ENCODE peak calls at places on chromosome 14, in eight cellular contexts. D is bronchial epithelial cell, K is PC-3, L is spleen, F is lower lobe of right lung, S is uterus, R is Panc1, C is HFFc6. N is an unnamed sample.

GRCh38 chr14:63460594-63461132 is 82.5 kb downstream of the PPP2R5E start:
- DNase-seq in D (no peak), K (no peak), L (no peak), F (no peak), S (no peak), R (no peak), C (no peak), N (no peak)

GRCh38 chr14:105935384-105935783 is 409.0 kb downstream of the TMEM121 start:
- DNase-seq in D (no peak), K (no peak), L (no peak), F (no peak), S (no peak), R (no peak), C (no peak), N (no peak)

GRCh38 chr14:59829941-59830734 is 40.4 kb downstream of the RTN1 start:
- DNase-seq in D (peak; percentile 12), K (peak; percentile 44), L (no peak), F (no peak), S (no peak), R (no peak), C (no peak), N (no peak)

GRCh38 chr14:76117789-76118188 is 33.9 kb upstream of the GPATCH2L start:
- DNase-seq in D (no peak), K (no peak), L (no peak), F (no peak), S (no peak), R (no peak), C (no peak), N (no peak)

GRCh38 chr14:102590667-102591099 is 1.8 kb upstream of the RCOR1 start:
- DNase-seq in D (peak; percentile 59), K (peak; percentile 73), L (peak; percentile 86), F (peak; percentile 55), S (peak; percentile 48), R (no peak), C (no peak), N (no peak)

GRCh38 chr14:29814153-29815057 is 113.2 kb downstream of the PRKD1 start:
- DNase-seq in D (no peak), K (no peak), L (no peak), F (no peak), S (no peak), R (no peak), C (no peak), N (no peak)

GRCh38 chr14:24042733-24043132 is 9.1 kb upstream of the CARMIL3 start:
- DNase-seq in D (no peak), K (no peak), L (no peak), F (no peak), S (no peak), R (no peak), C (no peak), N (no peak)

GRCh38 chr14:85415015-85415712 is 114.8 kb upstream of the FLRT2 start:
- DNase-seq in D (peak; percentile 100), K (peak; percentile 88), L (no peak), F (no peak), S (peak; percentile 53), R (peak; percentile 80), C (peak; percentile 94), N (no peak)

GRCh38 chr14:67630938-67631337 is 11.2 kb downstream of the ARG2 start:
- DNase-seq in D (no peak), K (no peak), L (no peak), F (no peak), S (no peak), R (no peak), C (no peak), N (no peak)

GRCh38 chr14:49637534-49638078 is 2.6 kb upstream of the DNAAF2 start:
- DNase-seq in D (peak; percentile 35), K (no peak), L (no peak), F (no peak), S (no peak), R (no peak), C (no peak), N (no peak)

GRCh38 chr14:49634547-49635334 is at the start of gene DNAAF2:
- DNase-seq in D (peak; percentile 60), K (peak; percentile 74), L (peak; percentile 96), F (peak; percentile 79), S (peak; percentile 51), R (no peak), C (peak; percentile 73), N (peak; percentile 48)

GRCh38 chr14:49636866-49637265 is 1.8 kb upstream of the DNAAF2 start:
- DNase-seq in D (no peak), K (no peak), L (no peak), F (no peak), S (no peak), R (no peak), C (no peak), N (no peak)

DNA sequence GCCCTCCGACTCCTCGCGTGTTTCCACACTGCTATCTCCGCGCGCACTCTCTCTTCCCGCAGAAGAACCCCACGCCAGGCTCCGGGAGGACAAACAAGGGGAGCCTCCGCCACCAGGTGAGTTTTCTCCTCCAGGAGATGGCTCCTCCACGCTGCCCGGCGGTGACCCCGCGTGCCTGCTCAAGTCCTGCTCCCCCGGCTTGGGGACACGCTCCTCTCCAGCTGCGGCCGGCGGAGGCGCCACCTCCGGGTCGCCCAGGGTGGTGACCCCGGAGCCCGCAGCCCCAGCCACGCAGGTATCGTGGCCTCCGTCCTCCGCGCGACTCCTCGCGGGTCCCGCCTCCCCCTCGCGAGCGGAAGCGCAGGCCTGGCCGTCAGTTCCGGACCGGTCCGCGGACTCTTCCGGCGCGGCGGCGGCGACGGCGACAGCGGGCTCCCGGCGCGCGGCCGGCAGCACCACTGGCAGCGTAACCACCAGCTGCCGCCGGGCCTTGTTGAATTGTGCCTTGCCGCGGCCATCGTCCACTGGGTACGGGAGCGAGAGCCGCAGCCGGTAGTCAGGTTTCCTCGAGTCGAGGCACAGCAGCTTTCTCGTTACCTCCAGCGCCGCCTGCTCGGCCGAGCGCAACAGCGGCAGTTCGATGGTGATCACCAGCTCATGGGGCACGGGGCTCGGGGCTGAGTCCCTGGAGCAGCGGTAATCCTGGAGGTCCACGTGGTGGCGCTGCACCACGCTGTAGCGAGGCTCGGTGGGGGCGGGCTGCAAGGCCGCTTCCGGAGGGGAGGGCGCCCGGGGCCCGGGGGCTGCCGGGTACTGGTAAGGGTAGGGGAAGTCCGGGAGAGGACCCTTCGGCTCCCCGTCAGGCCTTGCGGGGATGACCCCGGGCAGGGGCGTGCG is 1.1 kb downstream of the DNAAF2 start:
- DNase-seq in D (peak; percentile 82), K (peak; percentile 97), L (peak; percentile 99), F (peak; percentile 96), S (peak; percentile 90), R (peak; percentile 61), C (peak; percentile 88), N (peak; percentile 69)
- TF ChIP-seq CTCF in D (peak; percentile 88), K (peak; percentile 94), L (peak; percentile 93), F (peak; percentile 85), S (peak; percentile 85), R (peak; percentile 89), C (peak; percentile 90), N (peak; percentile 65)

GRCh38 chr14:77800814-77801213 is 905 bp downstream of the ADCK1 start:
- DNase-seq in D (no peak), K (no peak), L (no peak), F (no peak), S (no peak), R (no peak), C (no peak), N (no peak)

GRCh38 chr14:77805703-77806102 is 5.8 kb downstream of the ADCK1 start:
- DNase-seq in D (no peak), K (no peak), L (no peak), F (no peak), S (no peak), R (no peak), C (no peak), N (no peak)

GRCh38 chr14:77804592-77804991 is 4.7 kb downstream of the ADCK1 start:
- DNase-seq in D (peak; percentile 35), K (peak; percentile 82), L (no peak), F (no peak), S (no peak), R (no peak), C (no peak), N (no peak)

GRCh38 chr14:77794357-77794756 is 5.6 kb upstream of the ADCK1 start:
- DNase-seq in D (no peak), K (no peak), L (no peak), F (no peak), S (no peak), R (no peak), C (no peak), N (no peak)

GRCh38 chr14:77799863-77800730 is at the start of gene ADCK1:
- DNase-seq in D (peak; percentile 50), K (peak; percentile 79), L (peak; percentile 97), F (peak; percentile 95), S (peak; percentile 80), R (no peak), C (peak; percentile 61), N (peak; percentile 83)
- TF ChIP-seq CTCF in D (peak; percentile 66), K (peak; percentile 41), L (peak; percentile 47), F (peak; percentile 45), S (no peak), R (no peak), C (peak; percentile 68), N (no peak)

DNA sequence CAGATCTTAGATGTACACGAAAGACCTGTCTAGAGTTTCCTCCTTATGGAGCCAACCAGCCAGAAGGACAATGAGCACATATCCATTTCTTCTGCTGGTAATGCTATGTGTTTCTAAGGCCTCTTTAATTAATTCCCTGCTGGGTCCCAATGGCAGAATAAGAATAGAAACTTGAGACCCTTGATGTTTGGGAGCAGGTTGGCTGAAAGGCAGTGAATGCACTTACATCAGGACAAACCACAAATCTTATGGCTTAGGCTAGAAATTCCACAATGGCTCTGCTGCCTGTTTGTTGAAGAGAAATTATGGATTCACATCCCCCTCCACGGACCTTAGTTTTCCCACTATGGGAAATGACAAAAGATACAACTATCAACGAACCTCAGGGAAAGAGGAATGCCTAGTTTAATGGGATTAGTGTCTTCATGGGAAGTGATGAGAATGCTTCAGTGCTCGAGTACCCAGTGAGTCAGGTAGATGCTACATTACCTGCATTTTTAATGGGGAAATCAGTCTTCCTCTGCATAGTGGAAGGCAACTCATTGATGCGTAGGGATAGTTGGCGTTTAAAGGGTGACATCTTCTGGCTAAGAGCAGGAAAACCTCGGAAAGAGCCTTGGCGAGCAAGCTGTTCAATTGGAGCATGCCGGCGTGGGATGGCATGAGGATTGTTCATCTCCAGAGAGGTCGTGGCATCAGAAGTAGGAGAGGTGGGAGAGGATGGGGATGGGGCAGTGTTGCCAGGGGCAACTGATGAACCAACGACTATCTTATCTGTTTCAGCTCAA is 46.5 kb downstream of the PAPLN start:
- DNase-seq in D (peak; percentile 31), K (peak; percentile 75), L (no peak), F (no peak), S (no peak), R (no peak), C (peak; percentile 10), N (no peak)
- TF ChIP-seq CTCF in D (peak; percentile 36), K (peak; percentile 86), L (no peak), F (no peak), S (no peak), R (peak; percentile 2), C (peak; percentile 27), N (no peak)

DNA sequence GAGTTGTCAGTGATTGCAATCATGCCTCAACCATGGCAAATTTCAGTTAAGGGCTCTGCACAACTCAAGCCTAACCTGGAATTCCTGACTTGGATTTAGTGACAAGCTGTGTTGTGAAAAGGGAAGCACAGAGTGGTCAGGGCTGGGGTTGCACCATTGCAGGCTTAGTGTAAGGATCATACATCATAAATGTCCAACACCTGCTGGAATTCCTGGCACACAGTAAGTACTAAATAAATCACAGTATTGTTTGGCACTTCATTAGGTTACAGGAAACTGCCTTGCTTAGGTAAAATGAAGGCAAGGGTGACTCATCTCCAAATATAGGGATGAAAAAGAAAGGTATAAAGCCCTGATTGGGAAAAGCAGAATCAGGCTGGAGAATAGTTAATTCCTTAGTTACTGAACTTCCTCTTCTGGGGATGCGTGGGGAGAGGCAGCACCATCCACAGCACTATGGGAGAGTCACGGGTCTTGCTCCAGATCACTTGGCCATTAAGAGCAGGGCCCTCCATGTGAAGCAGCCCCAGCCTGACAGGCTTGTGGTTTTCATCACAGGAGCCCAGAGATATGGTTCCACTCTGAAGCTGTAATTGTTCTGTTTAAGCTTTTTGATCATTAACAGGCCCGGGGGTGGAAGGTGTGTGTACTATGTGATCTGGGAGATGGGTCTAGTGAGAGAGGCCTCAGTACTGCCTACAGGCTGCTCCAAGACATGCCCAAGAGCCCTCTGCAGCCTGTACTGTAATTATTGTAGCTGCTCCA is 39.7 kb downstream of the SLC8A3 start:
- DNase-seq in D (peak; percentile 5), K (no peak), L (no peak), F (no peak), S (no peak), R (no peak), C (no peak), N (no peak)
- TF ChIP-seq CTCF in D (no peak), K (no peak), L (no peak), F (no peak), S (no peak), R (no peak), C (no peak), N (no peak)

N was measured in omental fat pad.